ENCODE peak calls at places on chromosome 22, in eight cellular contexts. K is heart right ventricle, L is A549, H is kidney, V is thoracic aorta, T is cardiac muscle cell, O is Peyer's patch, P is gastrocnemius medialis. W is an unnamed sample.
A peak's percentile ranks its signal among the peaks of the same experiment; 100 is the strongest.

GRCh38 chr22:50710221-50710620 is 27.8 kb upstream of the ACR start:
- DNase-seq in K (no peak), L (no peak), H (peak; percentile 32), V (no peak), T (no peak), O (no peak), P (no peak), W (no peak)

GRCh38 chr22:20965888-20966855 is 883 bp upstream of the AIFM3 start:
- DNase-seq in K (no peak), L (no peak), H (no peak), V (no peak), T (no peak), O (no peak), P (no peak), W (no peak)

GRCh38 chr22:22520667-22521602 is 865 bp upstream of the ZNF280A start:
- DNase-seq in K (no peak), L (no peak), H (no peak), V (no peak), T (peak; percentile 18), O (no peak), P (no peak), W (no peak)

GRCh38 chr22:41857160-41857859 is 24.4 kb downstream of the SREBF2 start:
- DNase-seq in K (peak; percentile 45), L (peak; percentile 68), H (no peak), V (no peak), T (peak; percentile 60), O (peak; percentile 79), P (no peak), W (no peak)

GRCh38 chr22:46202897-46203589 is 47.0 kb downstream of the CDPF1 start:
- DNase-seq in K (no peak), L (no peak), H (no peak), V (no peak), T (no peak), O (peak; percentile 63), P (no peak), W (no peak)

GRCh38 chr22:31616315-31616980 is 45.6 kb downstream of the PISD start:
- DNase-seq in K (no peak), L (no peak), H (no peak), V (no peak), T (no peak), O (peak; percentile 72), P (no peak), W (no peak)

GRCh38 chr22:26452236-26453016 is 23.4 kb downstream of the ASPHD2 start:
- DNase-seq in K (no peak), L (no peak), H (no peak), V (no peak), T (no peak), O (no peak), P (no peak), W (no peak)

GRCh38 chr22:46731246-46732040 is 6.6 kb downstream of the CERK start:
- DNase-seq in K (peak; percentile 71), L (no peak), H (peak; percentile 92), V (no peak), T (no peak), O (peak; percentile 89), P (peak; percentile 48), W (no peak)

GRCh38 chr22:47174671-47175111 is 412.2 kb downstream of the TBC1D22A start:
- DNase-seq in K (no peak), L (no peak), H (peak; percentile 70), V (no peak), T (no peak), O (peak; percentile 40), P (no peak), W (no peak)

GRCh38 chr22:49476176-49476575 is 351.5 kb downstream of the BRD1 start:
- DNase-seq in K (no peak), L (no peak), H (no peak), V (no peak), T (no peak), O (peak; percentile 7), P (no peak), W (no peak)

GRCh38 chr22:46425011-46425410 is 89.5 kb downstream of the TRMU start:
- DNase-seq in K (no peak), L (no peak), H (no peak), V (no peak), T (peak; percentile 11), O (no peak), P (no peak), W (no peak)

GRCh38 chr22:25564979-25565677 is 653 bp downstream of the GRK3 start:
- DNase-seq in K (no peak), L (peak; percentile 3), H (peak; percentile 81), V (no peak), T (peak; percentile 31), O (peak; percentile 48), P (no peak), W (no peak)

GRCh38 chr22:50581950-50582561 is 593 bp downstream of the CHKB start:
- DNase-seq in K (no peak), L (no peak), H (peak; percentile 86), V (no peak), T (no peak), O (peak; percentile 68), P (no peak), W (no peak)

GRCh38 chr22:45863981-45864751 is 112.8 kb downstream of the WNT7B start:
- DNase-seq in K (peak; percentile 63), L (peak; percentile 45), H (peak; percentile 81), V (no peak), T (peak; percentile 64), O (peak; percentile 81), P (no peak), W (no peak)

GRCh38 chr22:20178075-20178921 is 27.4 kb upstream of the CCDC188 start:
- DNase-seq in K (no peak), L (no peak), H (no peak), V (no peak), T (no peak), O (no peak), P (no peak), W (no peak)

GRCh38 chr22:20117656-20118571 is 888 bp upstream of the TRMT2A start:
- DNase-seq in K (peak; percentile 36), L (no peak), H (peak; percentile 88), V (no peak), T (peak; percentile 30), O (peak; percentile 69), P (no peak), W (no peak)

GRCh38 chr22:33726294-33726711 is 194.0 kb downstream of the LARGE1 start:
- DNase-seq in K (peak; percentile 36), L (no peak), H (no peak), V (no peak), T (peak; percentile 28), O (no peak), P (peak; percentile 8), W (no peak)

DNA sequence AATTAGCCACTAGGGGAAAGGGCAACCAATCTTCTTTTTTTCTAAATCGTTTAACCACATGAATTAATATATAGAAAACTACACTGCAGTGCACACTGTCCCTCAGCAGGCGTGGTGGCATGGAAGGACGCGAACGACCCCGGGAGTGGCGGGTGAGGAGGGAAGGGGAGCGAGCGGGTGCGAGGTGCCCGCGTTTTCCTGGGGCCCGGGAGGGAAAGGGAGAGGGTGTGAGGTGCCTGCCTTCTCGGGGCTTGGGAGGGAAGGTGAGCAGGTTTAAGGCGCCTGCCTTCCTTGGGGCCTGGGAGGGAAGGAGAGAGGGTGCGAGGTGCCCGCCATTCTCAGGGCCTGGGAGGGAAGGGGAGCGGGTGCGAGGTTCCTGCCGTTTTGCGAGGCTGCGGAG is 765 bp downstream of the GAB4 start:
- DNase-seq in K (no peak), L (no peak), H (no peak), V (no peak), T (no peak), O (no peak), P (no peak), W (no peak)
- H3K4me3 ChIP-seq in K (no peak overlapping the region), L (no peak overlapping the region), H (no peak overlapping the region), V (no peak overlapping the region), T (no peak overlapping the region), O (no peak overlapping the region), P (no peak overlapping the region), W (no peak overlapping the region)

GRCh38 chr22:38750104-38750503 is 5.7 kb downstream of the SUN2 start:
- DNase-seq in K (no peak), L (no peak), H (peak; percentile 72), V (no peak), T (no peak), O (no peak), P (no peak), W (no peak)

GRCh38 chr22:38751066-38751421 is 4.8 kb downstream of the SUN2 start:
- DNase-seq in K (no peak), L (no peak), H (peak; percentile 77), V (no peak), T (no peak), O (no peak), P (no peak), W (no peak)

GRCh38 chr22:38753894-38754246 is 1.9 kb downstream of the SUN2 start:
- DNase-seq in K (no peak), L (no peak), H (no peak), V (no peak), T (no peak), O (no peak), P (no peak), W (no peak)

GRCh38 chr22:38750638-38751037 is 5.2 kb downstream of the SUN2 start:
- DNase-seq in K (no peak), L (no peak), H (peak; percentile 61), V (no peak), T (no peak), O (no peak), P (no peak), W (no peak)

DNA sequence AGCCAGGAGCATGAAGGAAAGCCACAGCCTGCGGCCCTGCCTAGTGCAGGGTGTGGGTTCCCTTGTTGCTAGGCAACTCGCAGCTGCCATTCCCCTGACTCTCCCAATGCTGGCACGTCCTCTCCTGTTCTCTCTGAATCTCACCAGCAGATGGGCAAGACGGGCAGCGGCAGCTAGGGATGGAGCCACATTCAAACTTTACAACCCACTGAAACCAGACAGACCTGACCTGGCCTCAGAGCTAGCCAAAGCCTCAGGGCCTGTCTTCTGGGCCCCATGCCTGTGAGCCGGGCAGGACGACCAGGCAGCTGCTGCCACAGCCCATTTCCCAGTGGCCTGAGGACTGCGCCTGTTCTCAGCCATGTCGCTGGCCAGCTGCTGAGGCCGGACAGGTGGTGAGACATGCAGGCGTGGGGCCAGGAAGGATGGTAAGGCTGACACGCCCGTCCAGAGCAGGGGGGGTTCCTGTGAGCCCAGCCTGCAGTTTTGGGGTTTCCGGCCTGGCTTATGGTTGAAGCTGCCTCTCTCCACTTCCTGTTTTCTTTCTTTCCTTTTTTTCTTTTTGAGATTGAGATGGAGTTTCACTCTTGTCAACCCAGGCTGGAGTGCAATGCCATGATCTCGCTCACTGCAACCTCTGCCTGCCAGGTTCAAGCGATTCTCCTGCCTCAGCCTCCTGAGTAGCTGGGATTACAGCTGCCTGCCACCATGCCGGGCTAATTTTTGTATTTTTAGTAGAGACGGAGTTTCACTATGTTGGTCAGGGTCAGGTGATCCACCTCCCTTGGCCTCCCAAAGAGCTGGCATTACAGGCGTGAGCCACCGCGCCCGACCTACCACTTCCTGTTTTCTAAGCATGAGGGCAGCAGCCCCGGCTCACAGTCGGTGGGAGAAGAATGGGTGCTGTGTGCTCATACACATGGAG is 4.1 kb downstream of the SUN2 start:
- DNase-seq in K (no peak), L (no peak), H (peak; percentile 87), V (no peak), T (no peak), O (peak; percentile 95), P (peak; percentile 76), W (peak; percentile 41)
- TF ChIP-seq CTCF in K (no peak), L (no peak), H (no peak), V (no peak), T (no peak), O (no peak), P (no peak), W (no peak)

GRCh38 chr22:40083794-40084193 is 89.0 kb downstream of the FAM83F start:
- DNase-seq in K (no peak), L (no peak), H (no peak), V (no peak), T (no peak), O (no peak), P (no peak), W (no peak)
- H3K4me1 ChIP-seq in K (peaks cover 63% of the 10 kb centered on the region), L (no peaks in the 10 kb centered on the region), H (peaks cover 27% of the 10 kb centered on the region), V (peaks cover 15% of the 10 kb centered on the region), T (peaks cover 17% of the 10 kb centered on the region), O (no peaks in the 10 kb centered on the region), P (peaks cover 54% of the 10 kb centered on the region), W (peaks cover 24% of the 10 kb centered on the region)

GRCh38 chr22:44179989-44180705 is 578 bp upstream of the PARVG start:
- DNase-seq in K (no peak), L (no peak), H (peak; percentile 7), V (no peak), T (no peak), O (no peak), P (no peak), W (no peak)
- H3K4me3 ChIP-seq in K (no peak overlapping the region), L (no peak overlapping the region), H (no peak overlapping the region), V (no peak overlapping the region), T (no peak overlapping the region), O (no peak overlapping the region), P (no peak overlapping the region), W (no peak overlapping the region)